ENCODE peak calls at places on chromosomes 5 and 9, in four cellular contexts. L is AG04450, T is HFF-Myc, C is LNCaP clone FGC. X is an unnamed sample.

GRCh38 chr5:173315495-173316352 is 12.5 kb downstream of the STC2 start:
- DNase-seq in C (peak; percentile 96), T (no peak), L (peak; percentile 67), X (no peak)

GRCh38 chr5:132896685-132897084 is 23.2 kb downstream of the LEAP2 start:
- DNase-seq in T (no peak), C (no peak), L (no peak), X (no peak)

GRCh38 chr5:157253547-157253946 is 12.4 kb upstream of the CYFIP2 start:
- DNase-seq in T (no peak), L (peak; percentile 11), C (no peak), X (peak; percentile 89)

GRCh38 chr5:129249891-129250290 is 155.3 kb downstream of the ISOC1 start:
- DNase-seq in T (no peak), L (no peak), C (no peak), X (no peak)

GRCh38 chr9:121529237-121529987 is 29.8 kb upstream of the GGTA1 start:
- DNase-seq in L (peak; percentile 93), T (peak; percentile 96), C (no peak), X (peak; percentile 97)

GRCh38 chr5:6859001-6859400 is 145.8 kb downstream of the TENT4A start:
- DNase-seq in T (no peak), L (no peak), C (no peak), X (no peak)

GRCh38 chr9:83937861-83938455 is 16.7 kb upstream of the KIF27 start:
- DNase-seq in L (no peak), T (no peak), C (no peak), X (peak; percentile 55)

GRCh38 chr5:80853413-80853812 is 106.8 kb upstream of the RASGRF2 start:
- DNase-seq in L (no peak), T (no peak), C (no peak), X (no peak)

GRCh38 chr5:134103397-134103796 is 11.1 kb upstream of the TCF7 start:
- DNase-seq in T (no peak), C (no peak), L (no peak), X (no peak)

GRCh38 chr5:122121782-122122465 is 7.4 kb upstream of the ZNF474 start:
- DNase-seq in L (no peak), T (no peak), C (no peak), X (no peak)

GRCh38 chr9:35172878-35173277 is 11.1 kb downstream of the UNC13B start:
- DNase-seq in C (no peak), L (no peak), T (no peak), X (no peak)

GRCh38 chr5:121969660-121970295 is 8.0 kb downstream of the SRFBP1 start:
- DNase-seq in C (no peak), L (no peak), T (no peak), X (no peak)

GRCh38 chr5:35672995-35673394 is 55.3 kb downstream of the SPEF2 start:
- DNase-seq in T (no peak), C (no peak), L (no peak), X (no peak)